ENCODE peak calls at places on chromosomes 2 and 18, in eight cellular contexts. C is tibial nerve, F is adrenal gland, A is sigmoid colon, J is A549, W is ovary, L is testis, T is stomach. Z is an unnamed sample.

GRCh38 chr2:85772019-85772745 is 18.4 kb downstream of the ATOH8 start:
- DNase-seq in C (peak), F (peak), A (peak), J (peak), W (peak), L (peak), T (peak), Z (peak)

GRCh38 chr18:58338961-58339722 is 289.7 kb downstream of the ALPK2 start:
- DNase-seq in C (no peak), F (no peak), A (no peak), J (no peak), W (peak), L (no peak), T (peak), Z (no peak)

GRCh38 chr2:60641866-60642788 is 88.7 kb upstream of the BCL11A start:
- DNase-seq in C (no peak), F (no peak), A (no peak), J (peak), W (no peak), L (peak), T (peak), Z (no peak)

GRCh38 chr2:238595750-238596570 is 169.2 kb downstream of the ASB1 start:
- DNase-seq in C (no peak), F (no peak), A (no peak), J (no peak), W (no peak), L (no peak), T (no peak), Z (no peak)

GRCh38 chr2:130819915-130820861 is 16.5 kb upstream of the ARHGEF4 start:
- DNase-seq in C (no peak), F (no peak), A (peak), J (no peak), W (peak), L (no peak), T (no peak), Z (peak)

GRCh38 chr2:33321236-33321731 is 155.2 kb upstream of the RASGRP3 start:
- DNase-seq in C (no peak), F (no peak), A (no peak), J (no peak), W (no peak), L (no peak), T (no peak), Z (no peak)

GRCh38 chr2:83784920-83785319 is 674.2 kb downstream of the SUCLG1 start:
- DNase-seq in C (no peak), F (no peak), A (no peak), J (no peak), W (no peak), L (no peak), T (no peak), Z (no peak)

GRCh38 chr2:234422242-234422641 is 74.6 kb downstream of the ARL4C start:
- DNase-seq in C (no peak), F (no peak), A (no peak), J (peak), W (no peak), L (no peak), T (no peak), Z (no peak)

GRCh38 chr2:191582355-191582754 is 95.6 kb upstream of the NABP1 start:
- DNase-seq in C (no peak), F (no peak), A (no peak), J (peak), W (no peak), L (no peak), T (no peak), Z (no peak)

GRCh38 chr2:187527262-187527661 is 27.0 kb downstream of the TFPI start:
- DNase-seq in C (no peak), F (no peak), A (no peak), J (no peak), W (no peak), L (no peak), T (no peak), Z (no peak)

GRCh38 chr2:223467194-223467593 is 135.0 kb downstream of the SCG2 start:
- DNase-seq in C (no peak), F (no peak), A (no peak), J (no peak), W (no peak), L (no peak), T (no peak), Z (no peak)

GRCh38 chr2:46967990-46968647 is 52.5 kb upstream of the MCFD2 start:
- DNase-seq in C (peak), F (peak), A (peak), J (peak), W (peak), L (peak), T (peak), Z (no peak)

GRCh38 chr18:24786027-24786426 is 325.6 kb downstream of the HRH4 start:
- DNase-seq in C (no peak), F (no peak), A (no peak), J (no peak), W (no peak), L (no peak), T (no peak), Z (no peak)

GRCh38 chr2:226797989-226798421 is 1.6 kb downstream of the IRS1 start:
- DNase-seq in C (no peak), F (no peak), A (peak), J (no peak), W (no peak), L (no peak), T (peak), Z (peak)

GRCh38 chr2:10054976-10055375 is 11.6 kb downstream of the KLF11 start:
- DNase-seq in C (no peak), F (no peak), A (no peak), J (no peak), W (peak), L (no peak), T (no peak), Z (peak)

GRCh38 chr18:50428531-50429206 is 53.8 kb downstream of the SKA1 start:
- DNase-seq in C (no peak), F (no peak), A (no peak), J (no peak), W (no peak), L (no peak), T (no peak), Z (no peak)

GRCh38 chr2:197142074-197142473 is 168.5 kb downstream of the ANKRD44 start:
- DNase-seq in C (no peak), F (no peak), A (no peak), J (no peak), W (no peak), L (no peak), T (no peak), Z (no peak)

GRCh38 chr2:103135679-103136078 is 373.8 kb downstream of the TMEM182 start:
- DNase-seq in C (no peak), F (no peak), A (no peak), J (no peak), W (no peak), L (no peak), T (no peak), Z (no peak)

GRCh38 chr2:54772110-54772509 is 48.6 kb downstream of the EML6 start:
- DNase-seq in C (no peak), F (no peak), A (no peak), J (no peak), W (no peak), L (no peak), T (no peak), Z (no peak)

GRCh38 chr2:78967294-78967693 is 58.2 kb upstream of the REG3G start:
- DNase-seq in C (no peak), F (no peak), A (no peak), J (no peak), W (no peak), L (no peak), T (no peak), Z (no peak)

GRCh38 chr2:239321596-239322413 is 79.0 kb downstream of the HDAC4 start:
- DNase-seq in C (no peak), F (peak), A (no peak), J (no peak), W (no peak), L (peak), T (no peak), Z (peak)

GRCh38 chr2:126754240-126755004 is 98.5 kb downstream of the GYPC start:
- DNase-seq in C (no peak), F (peak), A (no peak), J (no peak), W (no peak), L (no peak), T (no peak), Z (no peak)

GRCh38 chr2:16716051-16716450 is 50.4 kb upstream of the CYRIA start:
- DNase-seq in C (no peak), F (no peak), A (no peak), J (no peak), W (no peak), L (no peak), T (no peak), Z (no peak)

GRCh38 chr2:102512161-102512560 is 39.1 kb downstream of the SLC9A4 start:
- DNase-seq in C (no peak), F (no peak), A (no peak), J (no peak), W (no peak), L (no peak), T (no peak), Z (no peak)

GRCh38 chr2:202187570-202187969 is 50.8 kb downstream of the SUMO1 start:
- DNase-seq in C (no peak), F (no peak), A (no peak), J (no peak), W (no peak), L (no peak), T (no peak), Z (no peak)

GRCh38 chr18:31267823-31268481 is 50.0 kb upstream of the DSG1 start:
- DNase-seq in C (no peak), F (no peak), A (no peak), J (no peak), W (no peak), L (no peak), T (no peak), Z (no peak)

GRCh38 chr18:74806700-74807416 is 209.2 kb downstream of the ZNF407 start:
- DNase-seq in C (no peak), F (no peak), A (no peak), J (peak), W (no peak), L (no peak), T (no peak), Z (no peak)

GRCh38 chr2:65537651-65538385 is 105.4 kb upstream of the SPRED2 start:
- DNase-seq in C (no peak), F (no peak), A (no peak), J (no peak), W (no peak), L (no peak), T (no peak), Z (no peak)

GRCh38 chr2:183866666-183867065 is 731.7 kb upstream of the ZNF804A start:
- DNase-seq in C (no peak), F (no peak), A (no peak), J (no peak), W (no peak), L (no peak), T (no peak), Z (no peak)

GRCh38 chr2:217680376-217680775 is 322.4 kb downstream of the TNS1 start:
- DNase-seq in C (no peak), F (no peak), A (no peak), J (no peak), W (no peak), L (no peak), T (no peak), Z (no peak)

GRCh38 chr18:10114727-10115463 is 201.1 kb downstream of the VAPA start:
- DNase-seq in C (no peak), F (no peak), A (no peak), J (no peak), W (no peak), L (no peak), T (no peak), Z (no peak)

GRCh38 chr2:7841751-7842150 is 840.1 kb upstream of the ID2 start:
- DNase-seq in C (no peak), F (no peak), A (no peak), J (no peak), W (no peak), L (no peak), T (no peak), Z (no peak)

GRCh38 chr2:86078801-86079545 is 26.7 kb downstream of the POLR1A start:
- DNase-seq in C (no peak), F (peak), A (no peak), J (no peak), W (no peak), L (peak), T (peak), Z (no peak)

GRCh38 chr2:44118257-44118656 is 50.4 kb upstream of the PPM1B start:
- DNase-seq in C (no peak), F (no peak), A (no peak), J (no peak), W (no peak), L (no peak), T (no peak), Z (no peak)

GRCh38 chr2:98509542-98510321 is 65.1 kb downstream of the INPP4A start:
- DNase-seq in C (no peak), F (no peak), A (peak), J (no peak), W (no peak), L (no peak), T (no peak), Z (no peak)
- H3K4me3 ChIP-seq in C (no peak), F (no peak), A (no peak), J (no peak), W (no peak), L (no peak), T (no peak), Z (no peak)

GRCh38 chr2:105698820-105699219 is 45.9 kb upstream of the NCK2 start:
- DNase-seq in C (no peak), F (no peak), A (no peak), J (no peak), W (no peak), L (no peak), T (no peak), Z (no peak)

GRCh38 chr2:105701042-105701441 is 43.7 kb upstream of the NCK2 start:
- DNase-seq in C (no peak), F (no peak), A (no peak), J (no peak), W (no peak), L (no peak), T (no peak), Z (no peak)

GRCh38 chr2:105691942-105692341 is 52.8 kb upstream of the NCK2 start:
- DNase-seq in C (no peak), F (no peak), A (no peak), J (no peak), W (no peak), L (no peak), T (no peak), Z (no peak)

GRCh38 chr2:105697781-105698449 is 46.8 kb upstream of the NCK2 start:
- DNase-seq in C (no peak), F (peak), A (no peak), J (no peak), W (peak), L (peak), T (no peak), Z (no peak)
- TF ChIP-seq CTCF in C (no peak), F (no peak), A (no peak), J (no peak), W (no peak), L (no peak), T (no peak), Z (no peak)

GRCh38 chr2:106038598-106039375 is 155.3 kb downstream of the UXS1 start:
- DNase-seq in C (peak), F (no peak), A (peak), J (no peak), W (no peak), L (no peak), T (no peak), Z (no peak)

GRCh38 chr2:106037922-106038321 is 156.2 kb downstream of the UXS1 start:
- DNase-seq in C (no peak), F (no peak), A (no peak), J (no peak), W (no peak), L (no peak), T (no peak), Z (no peak)

GRCh38 chr2:106034325-106034724 is 159.8 kb downstream of the UXS1 start:
- DNase-seq in C (no peak), F (no peak), A (no peak), J (no peak), W (no peak), L (no peak), T (no peak), Z (no peak)

GRCh38 chr2:106039634-106040033 is 154.5 kb downstream of the UXS1 start:
- DNase-seq in C (no peak), F (no peak), A (peak), J (no peak), W (no peak), L (no peak), T (no peak), Z (no peak)

GRCh38 chr2:106037262-106037661 is 156.8 kb downstream of the UXS1 start:
- DNase-seq in C (no peak), F (no peak), A (no peak), J (no peak), W (no peak), L (no peak), T (no peak), Z (no peak)
- TF ChIP-seq POLR2A in C (no peak), F (no peak), A (no peak), J (no peak), W (no peak), L (no peak), T (no peak), Z (no peak)

GRCh38 chr2:5725794-5726463 is 33.7 kb downstream of the SOX11 start:
- DNase-seq in C (no peak), F (no peak), A (no peak), J (no peak), W (no peak), L (no peak), T (no peak), Z (no peak)
- H3K4me3 ChIP-seq in C (peak), F (no peak), A (no peak), J (no peak), W (no peak), L (peak), T (peak), Z (no peak)

DNA sequence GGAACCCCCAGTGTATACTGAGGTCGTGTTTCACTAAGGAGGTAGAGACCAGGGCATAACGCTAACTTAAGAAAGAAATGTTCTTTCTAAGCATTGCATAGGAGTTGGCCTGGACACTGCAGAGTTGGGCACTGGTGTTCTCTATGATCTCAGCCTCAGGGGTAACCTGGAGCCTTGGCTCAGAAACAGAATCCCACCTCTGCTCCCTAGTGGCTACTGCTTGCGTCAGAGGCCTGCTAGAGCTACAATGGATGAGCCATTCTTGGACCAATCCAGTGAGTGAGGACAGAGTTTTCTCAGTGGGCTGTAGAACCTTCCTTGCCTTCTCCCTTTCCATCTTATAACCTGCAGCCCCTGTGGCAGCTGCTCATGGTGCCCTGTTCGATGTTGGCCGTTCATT is 324.4 kb upstream of the CELF4 start:
- DNase-seq in C (no peak), F (no peak), A (no peak), J (no peak), W (no peak), L (no peak), T (no peak), Z (no peak)
- TF ChIP-seq CTCF in C (no peak), F (no peak), A (no peak), J (no peak), W (no peak), L (no peak), T (no peak), Z (no peak)

DNA sequence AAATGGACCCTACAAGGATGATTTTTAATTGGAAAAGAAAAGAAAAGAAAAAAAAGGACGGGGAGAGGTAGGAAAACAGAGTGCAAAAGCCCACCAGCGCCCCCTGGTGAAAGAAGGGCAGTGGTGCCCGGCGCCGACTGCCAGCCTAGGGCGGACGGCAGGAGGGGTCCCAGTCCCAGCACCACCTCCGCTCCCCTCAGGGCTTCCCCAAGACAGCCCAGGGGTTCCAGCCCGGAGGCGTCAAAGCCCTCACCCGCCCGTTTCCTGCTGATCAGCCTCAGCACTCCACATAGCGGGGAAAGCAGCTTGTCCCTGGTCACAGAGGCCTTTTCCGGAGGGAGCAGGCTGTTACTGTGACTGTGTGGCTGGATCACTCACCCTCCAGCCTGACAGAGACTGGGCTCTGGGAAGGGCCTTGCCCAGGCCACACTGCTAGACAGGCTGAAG is 213.9 kb downstream of the TFCP2L1 start:
- DNase-seq in C (peak), F (peak), A (peak), J (peak), W (peak), L (peak), T (peak), Z (no peak)
- TF ChIP-seq POLR2A in C (no peak), F (no peak), A (no peak), J (no peak), W (no peak), L (no peak), T (no peak), Z (no peak)

GRCh38 chr18:62412248-62412979 is 87.3 kb downstream of the TNFRSF11A start:
- DNase-seq in C (no peak), F (no peak), A (no peak), J (no peak), W (no peak), L (no peak), T (no peak), Z (no peak)

GRCh38 chr18:62407660-62408059 is 82.5 kb downstream of the TNFRSF11A start:
- DNase-seq in C (no peak), F (no peak), A (no peak), J (no peak), W (no peak), L (no peak), T (no peak), Z (no peak)

GRCh38 chr18:62413189-62413588 is 88.1 kb downstream of the TNFRSF11A start:
- DNase-seq in C (no peak), F (no peak), A (no peak), J (no peak), W (no peak), L (no peak), T (no peak), Z (no peak)

GRCh38 chr18:62404881-62405280 is 79.8 kb downstream of the TNFRSF11A start:
- DNase-seq in C (no peak), F (no peak), A (no peak), J (no peak), W (no peak), L (no peak), T (no peak), Z (no peak)

DNA sequence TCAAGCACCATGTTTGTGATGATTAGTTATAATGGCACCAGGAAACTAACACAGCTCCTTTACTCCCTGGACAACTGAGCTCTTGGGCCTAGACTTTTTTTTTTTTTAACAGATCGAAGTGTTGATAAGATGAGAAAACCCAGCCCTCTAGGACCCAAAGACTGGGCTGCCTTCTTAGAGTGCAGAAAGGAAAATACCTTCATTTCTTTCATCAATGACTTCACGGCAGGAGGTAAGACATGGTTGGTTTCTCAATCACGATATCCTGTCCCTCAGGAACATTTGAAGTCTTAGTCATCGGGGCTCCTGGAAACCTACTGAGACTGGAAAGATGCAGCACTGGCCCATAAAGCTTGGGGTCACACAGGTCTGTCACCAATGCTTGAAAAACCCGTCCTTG is 84.7 kb downstream of the TNFRSF11A start:
- DNase-seq in C (no peak), F (no peak), A (no peak), J (no peak), W (no peak), L (no peak), T (no peak), Z (no peak)
- H3K4me3 ChIP-seq in C (no peak), F (no peak), A (no peak), J (no peak), W (no peak), L (no peak), T (no peak), Z (no peak)

GRCh38 chr2:97747716-97748115 is 34.3 kb downstream of the ZAP70 start:
- DNase-seq in C (no peak), F (no peak), A (no peak), J (no peak), W (no peak), L (no peak), T (no peak), Z (no peak)

GRCh38 chr2:97750017-97750416 is 36.6 kb downstream of the ZAP70 start:
- DNase-seq in C (no peak), F (no peak), A (no peak), J (no peak), W (no peak), L (no peak), T (no peak), Z (peak)

GRCh38 chr2:97747285-97747684 is 33.9 kb downstream of the ZAP70 start:
- DNase-seq in C (no peak), F (no peak), A (no peak), J (no peak), W (no peak), L (no peak), T (no peak), Z (no peak)

GRCh38 chr2:97749611-97750010 is 36.2 kb downstream of the ZAP70 start:
- DNase-seq in C (no peak), F (no peak), A (no peak), J (no peak), W (no peak), L (no peak), T (no peak), Z (peak)

GRCh38 chr2:97748397-97748796 is 35.0 kb downstream of the ZAP70 start:
- DNase-seq in C (no peak), F (no peak), A (no peak), J (peak), W (no peak), L (no peak), T (no peak), Z (peak)
- TF ChIP-seq CTCF in C (no peak), F (no peak), A (no peak), J (peak), W (no peak), L (no peak), T (no peak), Z (peak)

GRCh38 chr18:22933206-22933957 is at the start of gene RBBP8:
- DNase-seq in C (peak), F (peak), A (peak), J (peak), W (peak), L (peak), T (peak), Z (peak)
- TF ChIP-seq POLR2A in C (peak), F (peak), A (peak), J (peak), W (peak), L (peak), T (no peak), Z (peak)

Z was measured in spleen.